ENCODE peak calls at places on chromosomes 2 and 18, in eight cellular contexts. One of them, this sample, is unnamed.

GRCh38 chr18:12423820-12424219 is 16.1 kb downstream of the PRELID3A start:
- DNase-seq in breast epithelium: no peak
- DNase-seq in fibroblast of lung: no peak
- DNase-seq in choroid plexus epithelial cell: no peak
- DNase-seq in fibroblast of villous mesenchyme: no peak
- DNase-seq in ovary: no peak
- DNase-seq in mammary epithelial cell: no peak
- DNase-seq in fibroblast of mammary gland: no peak
- DNase-seq in this sample: no peak

GRCh38 chr2:216056739-216057138 is 24.9 kb downstream of the PECR start:
- DNase-seq in breast epithelium: no peak
- DNase-seq in mammary epithelial cell: no peak
- DNase-seq in ovary: no peak
- DNase-seq in fibroblast of villous mesenchyme: no peak
- DNase-seq in fibroblast of mammary gland: no peak
- DNase-seq in fibroblast of lung: no peak
- DNase-seq in choroid plexus epithelial cell: peak
- DNase-seq in this sample: no peak

GRCh38 chr2:160967523-160967922 is 192.7 kb upstream of the TANK start:
- DNase-seq in fibroblast of villous mesenchyme: no peak
- DNase-seq in mammary epithelial cell: no peak
- DNase-seq in ovary: no peak
- DNase-seq in fibroblast of lung: no peak
- DNase-seq in breast epithelium: no peak
- DNase-seq in fibroblast of mammary gland: no peak
- DNase-seq in choroid plexus epithelial cell: no peak
- DNase-seq in this sample: no peak

GRCh38 chr2:157777425-157777824 is 98.7 kb downstream of the ACVR1 start:
- DNase-seq in fibroblast of lung: peak
- DNase-seq in breast epithelium: no peak
- DNase-seq in fibroblast of villous mesenchyme: peak
- DNase-seq in choroid plexus epithelial cell: peak
- DNase-seq in fibroblast of mammary gland: peak
- DNase-seq in ovary: peak
- DNase-seq in mammary epithelial cell: peak
- DNase-seq in this sample: peak

GRCh38 chr2:108925735-108926134 is 63.3 kb downstream of the EDAR start:
- DNase-seq in breast epithelium: no peak
- DNase-seq in fibroblast of mammary gland: no peak
- DNase-seq in ovary: no peak
- DNase-seq in choroid plexus epithelial cell: no peak
- DNase-seq in fibroblast of lung: no peak
- DNase-seq in mammary epithelial cell: no peak
- DNase-seq in fibroblast of villous mesenchyme: no peak
- DNase-seq in this sample: no peak

GRCh38 chr2:120013569-120014223 is 819 bp downstream of the EPB41L5 start:
- DNase-seq in mammary epithelial cell: peak
- DNase-seq in fibroblast of lung: no peak
- DNase-seq in fibroblast of mammary gland: peak
- DNase-seq in fibroblast of villous mesenchyme: no peak
- DNase-seq in breast epithelium: no peak
- DNase-seq in ovary: no peak
- DNase-seq in choroid plexus epithelial cell: no peak
- DNase-seq in this sample: no peak

GRCh38 chr2:231050018-231050901 is 6.4 kb upstream of the PSMD1 start:
- DNase-seq in fibroblast of lung: no peak
- DNase-seq in breast epithelium: no peak
- DNase-seq in ovary: no peak
- DNase-seq in mammary epithelial cell: no peak
- DNase-seq in choroid plexus epithelial cell: no peak
- DNase-seq in fibroblast of villous mesenchyme: no peak
- DNase-seq in fibroblast of mammary gland: no peak
- DNase-seq in this sample: peak

GRCh38 chr2:186349508-186349907 is 136.6 kb upstream of the ZC3H15 start:
- DNase-seq in choroid plexus epithelial cell: peak
- DNase-seq in breast epithelium: no peak
- DNase-seq in fibroblast of lung: peak
- DNase-seq in mammary epithelial cell: peak
- DNase-seq in ovary: no peak
- DNase-seq in fibroblast of villous mesenchyme: peak
- DNase-seq in fibroblast of mammary gland: peak
- DNase-seq in this sample: no peak

GRCh38 chr2:123993728-123994323 is 31.3 kb upstream of the CNTNAP5 start:
- DNase-seq in mammary epithelial cell: peak
- DNase-seq in fibroblast of lung: peak
- DNase-seq in choroid plexus epithelial cell: peak
- DNase-seq in ovary: no peak
- DNase-seq in fibroblast of mammary gland: peak
- DNase-seq in breast epithelium: no peak
- DNase-seq in fibroblast of villous mesenchyme: peak
- DNase-seq in this sample: peak

GRCh38 chr18:59660976-59661743 is 36.1 kb downstream of the CCBE1 start:
- DNase-seq in mammary epithelial cell: peak
- DNase-seq in fibroblast of mammary gland: peak
- DNase-seq in breast epithelium: no peak
- DNase-seq in fibroblast of villous mesenchyme: peak
- DNase-seq in fibroblast of lung: peak
- DNase-seq in ovary: no peak
- DNase-seq in choroid plexus epithelial cell: peak
- DNase-seq in this sample: peak

GRCh38 chr2:128736046-128736688 is 417.5 kb upstream of the HS6ST1 start:
- DNase-seq in fibroblast of lung: no peak
- DNase-seq in ovary: no peak
- DNase-seq in mammary epithelial cell: no peak
- DNase-seq in fibroblast of villous mesenchyme: no peak
- DNase-seq in breast epithelium: no peak
- DNase-seq in fibroblast of mammary gland: peak
- DNase-seq in choroid plexus epithelial cell: peak
- DNase-seq in this sample: peak

GRCh38 chr2:53867169-53867568 is 7.4 kb upstream of the GPR75 start:
- DNase-seq in fibroblast of lung: no peak
- DNase-seq in fibroblast of mammary gland: no peak
- DNase-seq in mammary epithelial cell: no peak
- DNase-seq in fibroblast of villous mesenchyme: no peak
- DNase-seq in choroid plexus epithelial cell: no peak
- DNase-seq in breast epithelium: no peak
- DNase-seq in ovary: no peak
- DNase-seq in this sample: no peak

DNA sequence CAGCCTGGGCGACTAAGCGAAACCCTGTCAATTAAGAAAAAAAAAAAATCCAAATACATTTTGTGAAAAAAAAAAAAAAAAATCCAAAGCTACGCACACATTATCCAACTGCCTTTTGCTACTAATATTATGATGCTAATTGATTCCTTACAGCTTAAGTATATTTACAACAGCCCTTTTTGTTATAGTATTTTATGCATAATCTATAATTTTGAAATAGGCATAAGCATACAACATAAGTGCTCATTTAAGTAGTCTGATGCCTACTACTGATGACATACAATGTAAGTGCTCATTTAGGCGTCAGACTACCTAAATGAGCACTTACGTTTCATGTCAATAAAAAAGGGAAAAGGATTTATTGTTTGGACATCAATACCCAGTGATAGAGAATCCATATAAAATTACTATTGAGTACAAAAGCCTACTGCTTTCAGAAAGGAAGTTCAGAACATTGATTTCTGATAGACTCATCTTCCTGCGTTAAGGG is 755 bp upstream of the RNF149 start:
- DNase-seq in choroid plexus epithelial cell: no peak
- DNase-seq in breast epithelium: no peak
- DNase-seq in ovary: no peak
- DNase-seq in mammary epithelial cell: no peak
- DNase-seq in fibroblast of lung: no peak
- DNase-seq in fibroblast of mammary gland: no peak
- DNase-seq in fibroblast of villous mesenchyme: no peak
- DNase-seq in this sample: no peak
- H3K4me3 ChIP-seq in choroid plexus epithelial cell: peak
- H3K4me3 ChIP-seq in breast epithelium: peak
- H3K4me3 ChIP-seq in ovary: peak
- H3K4me3 ChIP-seq in mammary epithelial cell: peak
- H3K4me3 ChIP-seq in fibroblast of lung: peak
- H3K4me3 ChIP-seq in fibroblast of mammary gland: no peak
- H3K4me3 ChIP-seq in fibroblast of villous mesenchyme: peak
- H3K4me3 ChIP-seq in this sample: no peak

GRCh38 chr2:237244976-237245646 is 159.4 kb downstream of the COPS8 start:
- DNase-seq in fibroblast of villous mesenchyme: peak
- DNase-seq in choroid plexus epithelial cell: peak
- DNase-seq in fibroblast of mammary gland: peak
- DNase-seq in breast epithelium: no peak
- DNase-seq in fibroblast of lung: peak
- DNase-seq in ovary: no peak
- DNase-seq in mammary epithelial cell: no peak
- DNase-seq in this sample: no peak
- H3K4me3 ChIP-seq in fibroblast of villous mesenchyme: no peak
- H3K4me3 ChIP-seq in choroid plexus epithelial cell: no peak
- H3K4me3 ChIP-seq in fibroblast of mammary gland: no peak
- H3K4me3 ChIP-seq in breast epithelium: no peak
- H3K4me3 ChIP-seq in fibroblast of lung: no peak
- H3K4me3 ChIP-seq in ovary: no peak
- H3K4me3 ChIP-seq in mammary epithelial cell: no peak
- H3K4me3 ChIP-seq in this sample: no peak

DNA sequence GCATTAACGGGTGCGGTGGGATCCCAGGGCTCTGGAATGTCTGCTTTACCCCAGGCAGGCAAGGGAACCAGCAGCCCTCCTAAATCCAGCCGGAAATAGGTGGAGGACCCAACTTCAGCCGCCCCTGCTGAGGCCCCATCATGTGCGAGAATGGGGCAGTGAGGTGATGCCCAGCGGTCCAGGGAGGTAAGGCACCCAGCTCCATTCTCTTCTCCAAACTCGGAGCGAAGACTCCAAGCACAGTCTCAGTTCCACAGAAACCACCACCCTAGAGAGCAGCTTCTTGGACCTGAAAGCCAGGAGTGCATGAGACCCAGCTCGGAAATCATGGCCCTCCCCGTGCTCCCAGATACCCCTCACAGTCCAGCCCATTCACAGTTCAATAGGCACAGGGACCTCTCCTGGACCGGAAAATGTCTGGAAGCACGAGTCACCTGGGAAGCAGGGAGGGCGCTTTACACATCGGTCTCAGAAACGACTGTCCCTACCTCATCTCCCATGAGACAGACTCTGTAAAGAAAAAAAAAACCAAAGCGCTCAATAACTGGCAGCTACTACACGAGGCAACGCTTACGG is 2.1 kb downstream of the SDC1 start:
- DNase-seq in fibroblast of villous mesenchyme: no peak
- DNase-seq in breast epithelium: no peak
- DNase-seq in mammary epithelial cell: peak
- DNase-seq in ovary: no peak
- DNase-seq in fibroblast of lung: no peak
- DNase-seq in fibroblast of mammary gland: no peak
- DNase-seq in choroid plexus epithelial cell: no peak
- DNase-seq in this sample: no peak
- H3K4me3 ChIP-seq in fibroblast of villous mesenchyme: peak
- H3K4me3 ChIP-seq in breast epithelium: peak
- H3K4me3 ChIP-seq in mammary epithelial cell: peak
- H3K4me3 ChIP-seq in ovary: peak
- H3K4me3 ChIP-seq in fibroblast of lung: no peak
- H3K4me3 ChIP-seq in fibroblast of mammary gland: no peak
- H3K4me3 ChIP-seq in choroid plexus epithelial cell: peak
- H3K4me3 ChIP-seq in this sample: peak

GRCh38 chr18:79400091-79400590 is 4.4 kb downstream of the NFATC1 start:
- DNase-seq in fibroblast of villous mesenchyme: peak
- DNase-seq in choroid plexus epithelial cell: no peak
- DNase-seq in mammary epithelial cell: no peak
- DNase-seq in fibroblast of mammary gland: no peak
- DNase-seq in fibroblast of lung: peak
- DNase-seq in breast epithelium: no peak
- DNase-seq in ovary: peak
- DNase-seq in this sample: peak

GRCh38 chr18:79402209-79402576 is 6.5 kb downstream of the NFATC1 start:
- DNase-seq in fibroblast of mammary gland: no peak
- DNase-seq in fibroblast of villous mesenchyme: no peak
- DNase-seq in breast epithelium: no peak
- DNase-seq in fibroblast of lung: no peak
- DNase-seq in ovary: no peak
- DNase-seq in mammary epithelial cell: no peak
- DNase-seq in choroid plexus epithelial cell: no peak
- DNase-seq in this sample: no peak

GRCh38 chr18:79399275-79400081 is 3.7 kb downstream of the NFATC1 start:
- DNase-seq in fibroblast of villous mesenchyme: no peak
- DNase-seq in fibroblast of lung: no peak
- DNase-seq in fibroblast of mammary gland: no peak
- DNase-seq in breast epithelium: no peak
- DNase-seq in choroid plexus epithelial cell: no peak
- DNase-seq in ovary: peak
- DNase-seq in mammary epithelial cell: no peak
- DNase-seq in this sample: peak

GRCh38 chr18:79401494-79402208 is 5.9 kb downstream of the NFATC1 start:
- DNase-seq in mammary epithelial cell: no peak
- DNase-seq in choroid plexus epithelial cell: no peak
- DNase-seq in fibroblast of villous mesenchyme: no peak
- DNase-seq in ovary: no peak
- DNase-seq in fibroblast of mammary gland: no peak
- DNase-seq in breast epithelium: no peak
- DNase-seq in fibroblast of lung: no peak
- DNase-seq in this sample: no peak

GRCh38 chr18:79400591-79401381 is 5.1 kb downstream of the NFATC1 start:
- DNase-seq in choroid plexus epithelial cell: no peak
- DNase-seq in fibroblast of lung: no peak
- DNase-seq in ovary: no peak
- DNase-seq in breast epithelium: no peak
- DNase-seq in fibroblast of mammary gland: no peak
- DNase-seq in mammary epithelial cell: no peak
- DNase-seq in fibroblast of villous mesenchyme: no peak
- DNase-seq in this sample: no peak
- H3K4me3 ChIP-seq in choroid plexus epithelial cell: peak
- H3K4me3 ChIP-seq in fibroblast of lung: peak
- H3K4me3 ChIP-seq in ovary: peak
- H3K4me3 ChIP-seq in breast epithelium: peak
- H3K4me3 ChIP-seq in fibroblast of mammary gland: peak
- H3K4me3 ChIP-seq in mammary epithelial cell: peak
- H3K4me3 ChIP-seq in fibroblast of villous mesenchyme: peak
- H3K4me3 ChIP-seq in this sample: peak

GRCh38 chr18:7566244-7566586 is 901 bp upstream of the PTPRM start:
- DNase-seq in fibroblast of lung: peak
- DNase-seq in fibroblast of villous mesenchyme: peak
- DNase-seq in fibroblast of mammary gland: no peak
- DNase-seq in choroid plexus epithelial cell: no peak
- DNase-seq in mammary epithelial cell: no peak
- DNase-seq in ovary: no peak
- DNase-seq in breast epithelium: no peak
- DNase-seq in this sample: no peak
- H3K4me3 ChIP-seq in fibroblast of lung: peak
- H3K4me3 ChIP-seq in fibroblast of villous mesenchyme: peak
- H3K4me3 ChIP-seq in fibroblast of mammary gland: peak
- H3K4me3 ChIP-seq in choroid plexus epithelial cell: peak
- H3K4me3 ChIP-seq in mammary epithelial cell: peak
- H3K4me3 ChIP-seq in ovary: peak
- H3K4me3 ChIP-seq in breast epithelium: peak
- H3K4me3 ChIP-seq in this sample: peak

DNA sequence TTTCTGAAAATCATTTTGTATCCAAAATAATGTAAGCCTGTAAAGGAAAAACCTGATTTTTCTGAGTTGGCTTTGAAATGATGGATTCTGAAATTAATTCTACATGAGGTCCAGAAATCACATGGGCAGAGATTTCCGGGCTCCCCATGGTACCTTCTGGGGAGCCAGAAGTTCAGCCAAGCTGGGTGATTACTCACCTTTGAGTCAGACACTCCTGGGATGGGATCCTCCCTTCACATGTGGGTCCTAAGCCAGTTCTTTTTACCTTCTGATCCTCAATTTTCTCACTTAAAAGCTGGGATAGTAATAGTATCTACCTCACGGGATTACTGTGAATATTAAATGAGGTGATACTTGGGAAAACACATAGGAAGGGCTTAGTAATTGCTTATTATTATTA is 179.8 kb upstream of the EPAS1 start:
- DNase-seq in choroid plexus epithelial cell: peak
- DNase-seq in ovary: no peak
- DNase-seq in fibroblast of villous mesenchyme: peak
- DNase-seq in breast epithelium: no peak
- DNase-seq in fibroblast of lung: peak
- DNase-seq in mammary epithelial cell: peak
- DNase-seq in fibroblast of mammary gland: peak
- DNase-seq in this sample: peak
- H3K4me3 ChIP-seq in choroid plexus epithelial cell: no peak
- H3K4me3 ChIP-seq in ovary: no peak
- H3K4me3 ChIP-seq in fibroblast of villous mesenchyme: no peak
- H3K4me3 ChIP-seq in breast epithelium: no peak
- H3K4me3 ChIP-seq in fibroblast of lung: no peak
- H3K4me3 ChIP-seq in mammary epithelial cell: no peak
- H3K4me3 ChIP-seq in fibroblast of mammary gland: no peak
- H3K4me3 ChIP-seq in this sample: no peak

This sample was measured in cardiac muscle cell.